ENCODE peak calls at places on chromosomes 5 and 9, in eight cellular contexts. X is transverse colon, B is IMR-90, S is endothelial cell, P is right atrium auricular region, F is WTC11, C is GM20000, L is nephron progenitor cell. M is an unnamed sample.

GRCh38 chr9:36833954-36834353 is 200.1 kb downstream of the PAX5 start:
- DNase-seq in C (no peak), L (no peak), F (peak), X (no peak), S (no peak), B (no peak), P (no peak), M (no peak)

GRCh38 chr5:76733049-76733417 is 17.1 kb downstream of the F2R start:
- DNase-seq in L (no peak), C (peak), X (peak), B (no peak), F (no peak), S (no peak), P (no peak), M (no peak)

GRCh38 chr9:15211160-15211993 is 95.6 kb downstream of the TTC39B start:
- DNase-seq in F (peak), X (peak), L (peak), B (peak), P (peak), C (peak), S (peak), M (peak)

GRCh38 chr9:70011366-70011765 is 32.3 kb upstream of the MAMDC2 start:
- DNase-seq in P (no peak), C (no peak), L (no peak), B (peak), S (no peak), X (no peak), F (no peak), M (no peak)

GRCh38 chr9:125747053-125747764 is at the start of gene PBX3:
- DNase-seq in C (peak), S (peak), F (peak), L (peak), X (peak), B (no peak), P (no peak), M (peak)

GRCh38 chr9:110655723-110656641 is 12.6 kb upstream of the MUSK start:
- DNase-seq in C (no peak), P (peak), B (peak), X (peak), F (no peak), L (no peak), S (no peak), M (no peak)

GRCh38 chr9:136525207-136525606 is 20.6 kb downstream of the NOTCH1 start:
- DNase-seq in C (no peak), S (no peak), X (no peak), F (no peak), P (no peak), L (peak), B (no peak), M (no peak)

GRCh38 chr5:160009591-160009989 is 651 bp downstream of the TTC1 start:
- DNase-seq in B (no peak), L (no peak), X (no peak), P (no peak), S (no peak), C (no peak), F (no peak), M (no peak)

GRCh38 chr5:43947870-43948269 is 344.9 kb downstream of the NNT start:
- DNase-seq in X (no peak), S (no peak), B (no peak), F (no peak), P (no peak), C (no peak), L (no peak), M (no peak)

GRCh38 chr9:27856054-27856453 is 282.8 kb upstream of the C9orf72 start:
- DNase-seq in C (no peak), S (no peak), L (no peak), X (no peak), F (peak), B (no peak), P (no peak), M (no peak)

GRCh38 chr5:2912741-2913140 is 161.3 kb upstream of the IRX2 start:
- DNase-seq in B (no peak), P (peak), S (no peak), F (no peak), C (no peak), X (no peak), L (no peak), M (no peak)

GRCh38 chr5:90888511-90889324 is 330.1 kb downstream of the ADGRV1 start:
- DNase-seq in B (peak), S (no peak), F (no peak), L (no peak), C (no peak), X (no peak), P (no peak), M (no peak)

GRCh38 chr5:152505442-152506042 is 100.5 kb upstream of the NMUR2 start:
- DNase-seq in X (peak), F (peak), C (peak), L (peak), B (peak), P (no peak), S (peak), M (peak)

GRCh38 chr5:76332102-76332501 is 71.0 kb upstream of the IQGAP2 start:
- DNase-seq in F (no peak), X (peak), P (no peak), C (no peak), L (no peak), S (no peak), B (no peak), M (no peak)

GRCh38 chr9:124480621-124480981 is 26.6 kb downstream of the NR5A1 start:
- DNase-seq in X (no peak), L (peak), B (peak), S (peak), P (no peak), F (peak), C (peak), M (peak)

GRCh38 chr5:172123269-172123692 is 64.7 kb downstream of the STK10 start:
- DNase-seq in L (no peak), B (peak), X (peak), S (no peak), F (no peak), P (peak), C (no peak), M (no peak)

GRCh38 chr5:135887881-135888614 is 7.6 kb downstream of the IL9 start:
- DNase-seq in L (peak), C (no peak), X (no peak), B (peak), F (peak), P (no peak), S (peak), M (no peak)

GRCh38 chr9:133396952-133397351 is 20.8 kb downstream of the STKLD1 start:
- DNase-seq in F (peak), B (no peak), X (no peak), C (no peak), P (no peak), L (peak), S (peak), M (peak)

GRCh38 chr9:133105461-133105770 is 15.6 kb downstream of the RALGDS start:
- DNase-seq in B (no peak), L (no peak), C (no peak), F (no peak), S (no peak), X (no peak), P (no peak), M (no peak)

GRCh38 chr9:85212887-85213286 is 528.9 kb downstream of the AGTPBP1 start:
- DNase-seq in C (peak), S (no peak), L (no peak), B (no peak), X (peak), F (no peak), P (no peak), M (no peak)

GRCh38 chr5:87382224-87382623 is 30.5 kb downstream of the CCNH start:
- DNase-seq in S (no peak), X (no peak), L (no peak), C (no peak), P (no peak), B (no peak), F (no peak), M (no peak)

GRCh38 chr9:110125207-110125751 is 82.7 kb downstream of the C9orf152 start:
- DNase-seq in B (peak), L (peak), X (peak), C (no peak), P (peak), F (peak), S (peak), M (peak)

GRCh38 chr5:150181035-150181434 is 8.8 kb upstream of the SLC6A7 start:
- DNase-seq in X (peak), L (no peak), S (no peak), P (no peak), C (no peak), B (peak), F (no peak), M (no peak)

GRCh38 chr9:121698627-121699270 is 47.3 kb downstream of the DAB2IP start:
- DNase-seq in X (no peak), S (peak), C (peak), P (no peak), L (peak), F (peak), B (no peak), M (peak)

GRCh38 chr5:123670981-123671557 is 159.1 kb downstream of the CSNK1G3 start:
- DNase-seq in B (peak), F (peak), P (no peak), X (peak), C (peak), L (peak), S (peak), M (peak)

GRCh38 chr9:127545196-127546124 is 66.6 kb upstream of the STXBP1 start:
- DNase-seq in F (no peak), L (no peak), S (no peak), P (no peak), C (peak), B (peak), X (peak), M (no peak)

GRCh38 chr5:151200913-151201445 is 22.9 kb downstream of the CCDC69 start:
- DNase-seq in C (no peak), B (no peak), P (no peak), F (no peak), X (no peak), S (no peak), L (no peak), M (no peak)

GRCh38 chr5:115507682-115508081 is 36.9 kb downstream of the FEM1C start:
- DNase-seq in C (no peak), P (no peak), B (peak), L (no peak), X (no peak), F (no peak), S (no peak), M (no peak)

DNA sequence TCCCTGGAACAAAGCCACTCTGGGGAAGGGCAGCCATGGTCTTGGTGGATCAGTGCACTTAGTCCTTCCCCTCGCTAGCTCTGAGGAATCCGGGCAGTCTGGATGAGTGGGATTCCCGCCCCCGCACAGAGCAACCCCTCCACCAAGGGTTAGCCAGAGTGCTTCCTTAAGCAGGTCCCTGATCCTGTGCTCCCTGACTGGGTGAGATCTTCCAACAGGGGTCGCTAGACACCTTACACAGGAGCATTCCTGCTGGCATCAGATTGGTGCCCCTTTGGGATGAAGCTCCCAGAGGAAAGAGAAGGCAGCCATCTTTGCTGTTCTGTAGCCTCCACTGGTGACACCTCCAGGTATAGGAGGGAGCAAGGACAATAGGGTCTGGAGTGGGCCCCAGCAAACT is 228.8 kb downstream of the AP3B1 start:
- DNase-seq in P (no peak), F (peak), B (no peak), C (no peak), S (peak), X (no peak), L (no peak), M (no peak)
- TF ChIP-seq CTCF in P (no peak), F (no peak), B (no peak), C (no peak), S (no peak), X (no peak), L (no peak), M (no peak)

DNA sequence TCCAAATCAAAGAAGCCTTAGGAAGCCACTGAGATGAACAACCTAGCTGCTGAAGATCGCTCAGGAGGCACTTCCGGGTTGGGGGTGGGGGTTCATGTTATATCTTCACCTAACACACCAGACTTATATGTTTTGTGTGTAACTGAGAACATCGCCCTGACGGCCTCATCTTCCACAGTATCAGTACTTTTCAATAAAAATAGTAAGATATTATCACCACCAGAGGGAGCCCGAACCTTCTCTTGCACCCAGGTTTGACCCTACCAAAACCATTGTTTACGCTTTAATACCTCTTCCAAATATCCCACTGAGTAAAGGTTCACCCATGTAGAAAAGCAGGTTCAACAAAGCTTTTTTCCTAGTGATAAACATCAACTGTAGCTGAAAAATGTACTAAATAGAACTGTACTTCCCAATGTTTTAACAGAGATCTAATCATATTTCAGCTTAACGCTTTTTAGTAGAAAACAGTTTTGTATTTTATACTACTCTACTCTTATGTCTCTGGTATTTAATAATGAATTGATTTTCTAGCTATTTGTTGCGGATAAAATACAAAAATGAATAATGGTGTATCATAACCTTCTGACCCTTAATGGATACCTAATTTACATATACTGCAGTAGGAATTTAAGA is 244.0 kb downstream of the EPB41L4A start:
- DNase-seq in L (peak), F (no peak), B (peak), C (peak), P (no peak), X (no peak), S (peak), M (peak)
- TF ChIP-seq CTCF in L (peak), F (peak), B (peak), C (peak), P (peak), X (peak), S (peak), M (peak)

DNA sequence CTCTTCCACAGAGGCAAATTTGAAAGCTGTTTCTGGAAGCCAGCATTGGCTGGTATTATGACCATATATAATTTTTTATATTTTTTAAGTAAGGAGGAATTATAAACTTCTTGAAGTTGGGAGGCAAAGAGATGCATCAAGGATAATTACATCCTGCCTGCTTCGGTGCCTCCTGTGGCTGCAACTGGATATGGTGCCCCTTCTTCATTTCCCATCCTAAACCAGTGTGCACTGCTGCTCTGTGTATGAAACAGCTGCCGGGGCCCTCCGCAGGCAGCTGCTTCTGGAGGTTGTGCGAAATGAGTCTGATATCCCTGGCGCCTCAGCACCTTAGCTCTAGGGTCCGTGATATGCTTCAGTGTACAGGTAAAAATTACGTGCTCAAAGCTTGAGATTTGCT is 304.2 kb downstream of the ENC1 start:
- DNase-seq in S (peak), X (no peak), F (peak), B (no peak), P (no peak), L (peak), C (no peak), M (peak)
- TF ChIP-seq CTCF in S (peak), X (no peak), F (no peak), B (peak), P (no peak), L (peak), C (no peak), M (peak)

DNA sequence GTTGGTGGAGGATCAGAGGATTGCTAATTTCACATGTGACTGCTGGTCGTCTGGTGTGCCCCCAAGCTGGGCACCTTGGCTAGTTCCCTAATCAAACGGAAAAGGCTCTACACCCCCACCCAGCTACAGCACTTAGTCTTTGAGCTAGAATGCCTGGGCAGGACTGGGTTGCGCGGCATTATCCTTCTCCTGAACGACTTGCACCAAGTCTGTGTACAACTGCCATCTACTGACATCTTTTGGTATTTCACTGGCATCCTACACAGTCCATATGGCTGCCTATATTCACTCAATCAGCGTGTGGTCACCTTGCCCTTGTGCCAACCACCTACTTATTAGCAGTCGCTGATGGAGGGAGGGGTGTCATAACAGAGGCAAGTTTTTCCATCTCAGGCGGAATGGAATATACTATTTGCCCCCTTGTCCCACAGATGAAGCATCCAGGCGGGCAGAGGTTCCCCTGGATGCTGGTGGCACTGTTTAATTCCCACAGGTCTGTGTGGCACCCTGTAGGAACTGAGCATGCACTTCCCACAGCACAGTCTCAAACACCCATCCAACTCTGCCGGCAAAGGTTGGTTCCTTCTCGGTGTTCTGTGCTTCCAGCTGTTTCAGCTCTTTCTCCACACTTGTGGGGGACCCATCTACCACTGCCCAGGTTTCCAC is 150.1 kb downstream of the OSTF1 start:
- DNase-seq in B (peak), P (no peak), L (peak), F (peak), X (peak), S (peak), C (peak), M (peak)
- TF ChIP-seq CTCF in B (peak), P (no peak), L (peak), F (peak), X (peak), S (peak), C (peak), M (peak)

GRCh38 chr9:93257808-93258331 is 73.9 kb downstream of the WNK2 start:
- DNase-seq in S (no peak), X (no peak), F (no peak), P (peak), C (peak), L (no peak), B (no peak), M (no peak)
- TF ChIP-seq CTCF in S (no peak), X (no peak), F (no peak), P (no peak), C (no peak), L (no peak), B (no peak), M (no peak)

GRCh38 chr5:142844881-142845280 is 74.7 kb downstream of the ARHGAP26 start:
- DNase-seq in X (no peak), F (no peak), S (no peak), B (no peak), C (no peak), L (no peak), P (no peak), M (no peak)

GRCh38 chr5:142845402-142845901 is 75.3 kb downstream of the ARHGAP26 start:
- DNase-seq in L (no peak), B (no peak), C (no peak), P (no peak), X (peak), S (no peak), F (no peak), M (no peak)

GRCh38 chr5:142847898-142848790 is 78.0 kb downstream of the ARHGAP26 start:
- DNase-seq in C (no peak), S (no peak), X (no peak), B (peak), L (no peak), P (no peak), F (no peak), M (no peak)

GRCh38 chr5:142846402-142846801 is 76.2 kb downstream of the ARHGAP26 start:
- DNase-seq in B (no peak), C (no peak), L (no peak), X (no peak), F (no peak), P (no peak), S (no peak), M (no peak)

GRCh38 chr5:142845954-142846398 is 75.8 kb downstream of the ARHGAP26 start:
- DNase-seq in P (no peak), L (no peak), S (no peak), C (no peak), B (no peak), X (no peak), F (no peak), M (no peak)
- TF ChIP-seq CTCF in P (no peak), L (no peak), S (no peak), C (no peak), B (no peak), X (no peak), F (no peak), M (no peak)

DNA sequence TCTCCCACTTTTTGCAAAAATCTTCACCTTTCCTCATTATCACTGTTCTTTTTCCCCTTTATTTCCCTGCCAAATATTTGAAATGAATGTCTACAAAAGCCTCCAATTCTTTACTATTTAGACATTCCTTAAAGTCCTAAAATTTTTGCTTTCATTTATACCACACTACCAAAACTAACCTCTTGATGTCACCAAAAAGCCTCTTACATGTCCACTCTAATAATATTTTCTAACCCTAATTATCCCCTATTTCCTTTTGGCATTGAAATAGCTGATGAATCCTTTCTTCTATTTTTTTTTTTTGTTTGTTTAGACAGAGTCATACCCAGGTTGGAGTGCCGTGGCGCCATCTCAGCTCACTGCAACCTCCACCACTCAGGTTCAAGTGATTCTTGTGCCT is 32.3 kb upstream of the NRG2 start:
- DNase-seq in S (no peak), P (no peak), L (no peak), X (no peak), C (no peak), F (no peak), B (peak), M (no peak)
- TF ChIP-seq CTCF in S (no peak), P (peak), L (no peak), X (no peak), C (no peak), F (no peak), B (peak), M (peak)

M was measured in neural crest cell.